ENCODE peak calls at places on chromosomes 7 and 10, in five cellular contexts. U is adrenal gland, C is A549, H is endothelial cell, K is AG09309. P is an unnamed sample.

GRCh38 chr10:12847361-12847975 is 154.0 kb downstream of the CCDC3 start:
- DNase-seq in U (no peak), H (peak), C (peak), K (no peak), P (no peak)

GRCh38 chr7:90605055-90605454 is 8.9 kb downstream of the CDK14 start:
- DNase-seq in C (no peak), U (no peak), H (no peak), K (no peak), P (peak)

GRCh38 chr10:116451956-116452720 is 24.5 kb downstream of the PNLIPRP3 start:
- DNase-seq in H (no peak), C (no peak), U (no peak), K (no peak), P (no peak)

GRCh38 chr10:99593312-99593711 is 26.9 kb downstream of the SLC25A28 start:
- DNase-seq in H (no peak), C (peak), K (no peak), U (no peak), P (no peak)

GRCh38 chr10:131231965-131232541 is 79.5 kb downstream of the TCERG1L start:
- DNase-seq in C (no peak), K (no peak), U (no peak), H (no peak), P (no peak)

GRCh38 chr7:135210818-135211178 is 528 bp downstream of the WDR91 start:
- DNase-seq in H (no peak), K (no peak), C (no peak), U (no peak), P (no peak)

GRCh38 chr7:50352282-50352681 is 47.8 kb downstream of the IKZF1 start:
- DNase-seq in K (no peak), H (no peak), U (no peak), C (no peak), P (no peak)

GRCh38 chr10:31694929-31695837 is 233.4 kb downstream of the ARHGAP12 start:
- DNase-seq in K (no peak), H (no peak), C (no peak), U (no peak), P (no peak)

GRCh38 chr7:2197436-2198155 is 35.1 kb downstream of the MAD1L1 start:
- DNase-seq in U (no peak), C (no peak), K (no peak), H (no peak), P (peak)

GRCh38 chr7:33449847-33450246 is 320.5 kb downstream of the BBS9 start:
- DNase-seq in C (no peak), K (no peak), U (no peak), H (no peak), P (no peak)

GRCh38 chr7:50142421-50143113 is 49.5 kb upstream of the ZPBP start:
- DNase-seq in H (no peak), U (no peak), C (peak), K (peak), P (no peak)

GRCh38 chr7:40937879-40938278 is 765.0 kb downstream of the INHBA start:
- DNase-seq in H (no peak), C (no peak), K (no peak), U (no peak), P (no peak)

GRCh38 chr10:35898722-35899485 is 256.8 kb upstream of the FZD8 start:
- DNase-seq in U (no peak), H (no peak), C (no peak), K (no peak), P (no peak)

GRCh38 chr7:64869912-64870562 is 33.0 kb upstream of the ZNF273 start:
- DNase-seq in U (no peak), H (no peak), C (no peak), K (no peak), P (no peak)

GRCh38 chr10:24824124-24824523 is 100.4 kb upstream of the ARHGAP21 start:
- DNase-seq in C (peak), U (no peak), H (no peak), K (no peak), P (no peak)

DNA sequence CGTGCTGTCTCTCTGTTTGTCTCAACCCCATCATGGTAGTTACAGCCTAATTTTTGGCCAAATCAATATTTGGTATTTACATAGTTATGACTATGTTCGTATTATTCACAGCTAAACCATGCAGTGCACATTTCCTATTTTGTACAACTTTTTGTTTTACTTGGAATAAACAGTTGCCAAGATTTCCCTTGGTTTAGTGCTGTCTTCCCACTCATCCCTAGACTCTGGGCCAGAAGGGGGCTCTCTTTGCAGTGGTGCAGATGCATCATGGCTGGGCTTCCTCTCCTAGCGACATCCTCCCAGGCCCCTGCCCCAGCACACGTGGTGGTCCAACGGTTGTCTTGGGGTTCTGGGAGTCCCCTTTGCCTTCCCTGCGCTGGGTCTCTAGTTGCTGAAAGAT is 151.6 kb downstream of the PTPN20 start:
- DNase-seq in K (no peak), C (no peak), U (no peak), H (no peak), P (no peak)
- TF ChIP-seq CTCF in K (peak), C (no peak), U (no peak), H (no peak), P (no peak)

GRCh38 chr7:6425948-6426347 is 21.8 kb downstream of the DAGLB start:
- DNase-seq in K (no peak), U (no peak), C (no peak), H (no peak), P (no peak)

GRCh38 chr7:6422926-6423632 is 24.7 kb downstream of the DAGLB start:
- DNase-seq in K (no peak), U (no peak), C (no peak), H (no peak), P (no peak)

GRCh38 chr7:6422095-6422494 is 25.7 kb downstream of the DAGLB start:
- DNase-seq in U (no peak), C (no peak), K (no peak), H (no peak), P (no peak)

GRCh38 chr7:6424702-6425072 is 23.1 kb downstream of the DAGLB start:
- DNase-seq in U (no peak), K (no peak), C (no peak), H (no peak), P (no peak)

GRCh38 chr7:6423942-6424701 is 23.6 kb downstream of the DAGLB start:
- DNase-seq in C (peak), U (peak), H (no peak), K (no peak), P (no peak)
- TF ChIP-seq CTCF in C (peak), U (no peak), H (no peak), K (peak), P (no peak)

GRCh38 chr10:78419481-78420265 is 386.0 kb downstream of the RPS24 start:
- DNase-seq in H (no peak), K (no peak), U (no peak), C (no peak), P (no peak)
- TF ChIP-seq CTCF in H (no peak), K (no peak), U (no peak), C (no peak), P (no peak)

GRCh38 chr7:47335557-47336177 is 246.2 kb downstream of the TNS3 start:
- DNase-seq in H (no peak), C (no peak), U (no peak), K (no peak), P (no peak)
- TF ChIP-seq CTCF in H (no peak), C (no peak), U (no peak), K (no peak), P (no peak)

GRCh38 chr10:59582779-59583178 is 126.9 kb downstream of the SLC16A9 start:
- DNase-seq in K (no peak), C (no peak), U (no peak), H (no peak), P (no peak)
- TF ChIP-seq CTCF in K (no peak), C (no peak), U (no peak), H (no peak), P (no peak)

DNA sequence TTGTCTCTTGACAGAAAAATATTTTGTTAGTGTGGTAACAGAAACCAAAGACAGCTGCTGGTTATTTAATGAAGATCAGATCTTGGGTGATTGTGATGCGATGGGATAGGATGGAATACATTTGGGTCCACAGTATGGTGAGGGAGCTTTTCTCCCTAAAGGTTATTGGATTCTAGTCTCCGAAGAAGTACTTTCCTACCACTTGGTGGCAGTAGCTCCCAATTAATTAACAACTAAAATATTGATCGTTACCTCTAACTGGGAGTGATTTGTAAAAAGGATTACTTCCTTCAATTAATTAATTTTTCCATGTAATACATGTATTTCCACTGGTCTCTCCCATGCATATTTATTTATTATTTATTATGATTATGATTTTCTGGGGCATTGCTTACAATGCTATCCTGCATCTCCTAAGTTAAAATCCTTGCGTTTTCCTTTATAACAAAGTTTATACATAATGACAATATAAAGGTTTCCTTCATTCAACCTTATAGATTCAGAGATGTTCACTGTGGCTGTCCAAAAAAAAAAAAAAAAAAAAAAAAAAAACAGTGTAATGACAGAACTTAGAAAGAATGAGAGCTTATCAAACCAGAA is 25.6 kb downstream of the TMEM196 start:
- DNase-seq in C (peak), K (peak), H (no peak), U (no peak), P (no peak)
- TF ChIP-seq CTCF in C (peak), K (peak), H (peak), U (peak), P (peak)

GRCh38 chr7:105988277-105988676 is 25.2 kb downstream of the CDHR3 start:
- DNase-seq in U (no peak), H (no peak), C (no peak), K (no peak), P (peak)

GRCh38 chr7:105992888-105993287 is 29.8 kb downstream of the CDHR3 start:
- DNase-seq in K (no peak), U (no peak), C (no peak), H (no peak), P (no peak)

GRCh38 chr7:105990141-105990540 is 27.1 kb downstream of the CDHR3 start:
- DNase-seq in K (no peak), U (no peak), C (no peak), H (no peak), P (no peak)

GRCh38 chr7:105989686-105990085 is 26.6 kb downstream of the CDHR3 start:
- DNase-seq in K (no peak), H (no peak), C (no peak), U (no peak), P (no peak)

DNA sequence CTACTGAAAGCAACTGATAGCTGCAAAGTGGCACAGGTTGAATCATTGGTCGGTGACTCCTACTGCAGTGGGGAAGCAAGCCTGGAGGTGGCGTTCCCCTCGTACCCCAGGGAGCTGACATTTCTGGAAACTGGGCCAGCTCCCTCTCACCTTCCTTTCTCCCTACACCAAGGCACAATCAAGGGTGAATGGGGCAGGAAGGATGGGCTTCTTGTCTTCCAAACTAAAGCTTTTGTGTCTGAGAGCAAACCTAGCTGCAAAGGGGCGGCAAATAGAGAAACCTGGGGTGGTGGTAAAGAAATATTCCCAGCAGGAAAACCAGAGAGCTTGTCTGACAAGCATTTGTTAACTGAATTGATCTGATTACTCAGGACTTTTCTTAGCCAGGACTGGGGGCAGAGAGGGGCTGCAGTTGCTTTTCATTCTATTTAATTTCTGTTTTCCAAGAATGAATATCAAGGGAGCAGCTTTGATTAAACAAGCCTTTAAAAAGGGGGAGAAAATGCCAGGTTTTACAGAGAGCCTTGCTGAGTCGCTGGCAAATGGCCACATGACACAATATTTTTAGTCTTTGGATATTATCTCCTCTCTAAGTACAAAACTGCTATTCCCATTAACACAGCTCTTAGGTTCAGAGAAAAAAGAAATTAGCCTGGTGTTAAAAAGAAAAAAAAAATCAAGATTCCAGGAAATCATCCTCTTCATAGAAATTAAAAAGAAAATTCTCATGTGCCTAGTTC is 27.8 kb downstream of the CDHR3 start:
- DNase-seq in C (no peak), K (no peak), H (peak), U (peak), P (peak)
- TF ChIP-seq CTCF in C (no peak), K (no peak), H (no peak), U (no peak), P (no peak)

P was measured in thyroid gland.